ENCODE peak calls at places on chromosomes 11 and 22, in nine cellular contexts. C is Peyer's patch, Y is tibial artery, Q is testis, T is uterus, B is psoas muscle, X is mammary epithelial cell, S is IMR-90, W is neural progenitor cell. I is an unnamed sample.
A peak's percentile ranks its signal among the peaks of the same experiment; 100 is the strongest.

GRCh38 chr11:129637473-129637872 is 178.2 kb upstream of the TMEM45B start:
- DNase-seq in C (no peak), Y (no peak), Q (no peak), T (no peak), B (no peak), X (peak; percentile 85), S (peak; percentile 47), W (no peak), I (peak; percentile 81)

GRCh38 chr22:24380220-24381218 is 46.9 kb upstream of the ADORA2A start:
- DNase-seq in C (no peak), Y (no peak), Q (no peak), T (no peak), B (no peak), X (no peak), S (no peak), W (no peak), I (no peak)

GRCh38 chr22:35651085-35651484 is 2.8 kb downstream of the APOL6 start:
- DNase-seq in C (no peak), Y (no peak), Q (no peak), T (no peak), B (no peak), X (no peak), S (no peak), W (no peak), I (no peak)

GRCh38 chr11:90847268-90847886 is 624.5 kb upstream of the CHORDC1 start:
- DNase-seq in C (no peak), Y (no peak), Q (no peak), T (no peak), B (no peak), X (no peak), S (no peak), W (no peak), I (no peak)

GRCh38 chr22:25013634-25014033 is 61.1 kb downstream of the KIAA1671 start:
- DNase-seq in C (peak; percentile 62), Y (no peak), Q (no peak), T (no peak), B (no peak), X (peak; percentile 52), S (no peak), W (no peak), I (peak; percentile 49)

GRCh38 chr11:8789864-8790263 is 107.3 kb downstream of the RPL27A start:
- DNase-seq in C (no peak), Y (no peak), Q (no peak), T (no peak), B (no peak), X (no peak), S (no peak), W (no peak), I (no peak)

GRCh38 chr11:95074806-95075563 is 8.3 kb downstream of the SRSF8 start:
- DNase-seq in C (peak; percentile 75), Y (peak; percentile 32), Q (peak; percentile 91), T (no peak), B (peak; percentile 92), X (no peak), S (no peak), W (no peak), I (peak; percentile 36)

GRCh38 chr11:115636686-115637555 is 132.7 kb upstream of the CADM1 start:
- DNase-seq in C (no peak), Y (no peak), Q (no peak), T (no peak), B (no peak), X (no peak), S (no peak), W (peak; percentile 49), I (no peak)

GRCh38 chr11:12963789-12964536 is 45.2 kb upstream of the RASSF10 start:
- DNase-seq in C (peak; percentile 74), Y (peak; percentile 64), Q (peak; percentile 73), T (peak; percentile 55), B (peak; percentile 70), X (peak; percentile 46), S (peak; percentile 48), W (peak; percentile 86), I (no peak)

GRCh38 chr11:102485095-102485722 is 32.6 kb upstream of the TMEM123 start:
- DNase-seq in C (no peak), Y (no peak), Q (no peak), T (no peak), B (no peak), X (no peak), S (peak; percentile 41), W (no peak), I (no peak)

GRCh38 chr22:50319503-50319951 is 7.3 kb downstream of the DENND6B start:
- DNase-seq in C (no peak), Y (no peak), Q (no peak), T (no peak), B (no peak), X (no peak), S (no peak), W (no peak), I (no peak)

GRCh38 chr11:19821412-19821875 is 108.8 kb downstream of the NAV2 start:
- DNase-seq in C (no peak), Y (no peak), Q (no peak), T (no peak), B (no peak), X (no peak), S (no peak), W (no peak), I (no peak)

GRCh38 chr22:18994780-18995711 is 59.0 kb upstream of the PRODH start:
- DNase-seq in C (no peak), Y (no peak), Q (no peak), T (no peak), B (no peak), X (no peak), S (no peak), W (peak; percentile 88), I (no peak)

GRCh38 chr11:134433806-134434205 is 21.8 kb upstream of the B3GAT1 start:
- DNase-seq in C (no peak), Y (no peak), Q (no peak), T (no peak), B (no peak), X (no peak), S (no peak), W (no peak), I (no peak)

GRCh38 chr22:49290711-49291110 is 537.0 kb downstream of the BRD1 start:
- DNase-seq in C (no peak), Y (peak; percentile 3), Q (peak; percentile 2), T (no peak), B (no peak), X (no peak), S (no peak), W (no peak), I (no peak)

GRCh38 chr11:31821235-31821764 is 10.2 kb upstream of the PAX6 start:
- DNase-seq in C (no peak), Y (no peak), Q (no peak), T (no peak), B (no peak), X (no peak), S (no peak), W (no peak), I (no peak)

DNA sequence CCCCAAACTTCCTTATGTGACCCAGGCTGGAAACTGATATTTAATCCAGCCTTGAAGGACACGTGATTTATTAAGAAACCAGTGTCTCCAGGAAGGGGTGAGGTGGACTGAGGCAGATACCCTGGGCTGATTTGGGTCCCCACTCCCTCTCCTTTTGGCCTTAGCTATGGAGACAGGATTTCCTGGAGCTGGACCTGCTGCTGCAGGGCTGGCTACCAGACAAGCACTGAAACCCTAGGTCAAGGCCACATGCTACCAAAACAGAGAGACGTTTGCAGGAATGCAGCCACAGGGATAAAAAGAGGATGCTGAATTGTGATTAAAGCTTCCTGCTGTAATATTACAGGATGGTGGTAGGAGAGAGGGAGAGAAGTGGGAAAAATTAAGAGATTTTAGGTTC is 25.4 kb upstream of the FCHSD2 start:
- DNase-seq in C (no peak), Y (no peak), Q (peak; percentile 66), T (no peak), B (no peak), X (no peak), S (no peak), W (no peak), I (no peak)
- H3K4me1 ChIP-seq in C (no peaks in the 10 kb centered on the region), Y (no peaks in the 10 kb centered on the region), Q (peaks cover 31% of the 10 kb centered on the region), T (no peaks in the 10 kb centered on the region), B (peaks cover 13% of the 10 kb centered on the region), X (no peaks in the 10 kb centered on the region), S (peaks cover 8% of the 10 kb centered on the region), W (peaks cover 18% of the 10 kb centered on the region), I (no peaks in the 10 kb centered on the region)

GRCh38 chr11:64751136-64751535 is 7.2 kb upstream of the RASGRP2 start:
- DNase-seq in C (peak; percentile 26), Y (peak; percentile 14), Q (no peak), T (no peak), B (peak; percentile 29), X (no peak), S (no peak), W (no peak), I (no peak)
- H3K27ac ChIP-seq in C (no peak overlapping the region), Y (no peak overlapping the region), Q (no peak overlapping the region), T (no peak overlapping the region), B (no peak overlapping the region), X (no peak overlapping the region), S (no peak overlapping the region), W (no peak overlapping the region), I (no peak overlapping the region)

GRCh38 chr11:64874308-64874707 is 4.1 kb downstream of the EHD1 start:
- DNase-seq in C (no peak), Y (no peak), Q (peak; percentile 49), T (no peak), B (no peak), X (peak; percentile 90), S (peak; percentile 47), W (no peak), I (no peak)
- H3K4me1 ChIP-seq in C (peaks cover 48% of the 10 kb centered on the region), Y (peaks cover 7% of the 10 kb centered on the region), Q (peaks cover 47% of the 10 kb centered on the region), T (peaks cover 20% of the 10 kb centered on the region), B (peaks cover 80% of the 10 kb centered on the region), X (peaks cover 53% of the 10 kb centered on the region), S (peaks cover 39% of the 10 kb centered on the region), W (peaks cover 19% of the 10 kb centered on the region), I (peaks cover 21% of the 10 kb centered on the region)

GRCh38 chr11:17314232-17314547 is 37.4 kb upstream of the NCR3LG1 start:
- DNase-seq in C (no peak), Y (no peak), Q (no peak), T (no peak), B (no peak), X (peak; percentile 91), S (peak; percentile 94), W (no peak), I (peak; percentile 99)

GRCh38 chr11:17314904-17315426 is 36.6 kb upstream of the NCR3LG1 start:
- DNase-seq in C (no peak), Y (no peak), Q (no peak), T (no peak), B (no peak), X (no peak), S (no peak), W (no peak), I (no peak)

DNA sequence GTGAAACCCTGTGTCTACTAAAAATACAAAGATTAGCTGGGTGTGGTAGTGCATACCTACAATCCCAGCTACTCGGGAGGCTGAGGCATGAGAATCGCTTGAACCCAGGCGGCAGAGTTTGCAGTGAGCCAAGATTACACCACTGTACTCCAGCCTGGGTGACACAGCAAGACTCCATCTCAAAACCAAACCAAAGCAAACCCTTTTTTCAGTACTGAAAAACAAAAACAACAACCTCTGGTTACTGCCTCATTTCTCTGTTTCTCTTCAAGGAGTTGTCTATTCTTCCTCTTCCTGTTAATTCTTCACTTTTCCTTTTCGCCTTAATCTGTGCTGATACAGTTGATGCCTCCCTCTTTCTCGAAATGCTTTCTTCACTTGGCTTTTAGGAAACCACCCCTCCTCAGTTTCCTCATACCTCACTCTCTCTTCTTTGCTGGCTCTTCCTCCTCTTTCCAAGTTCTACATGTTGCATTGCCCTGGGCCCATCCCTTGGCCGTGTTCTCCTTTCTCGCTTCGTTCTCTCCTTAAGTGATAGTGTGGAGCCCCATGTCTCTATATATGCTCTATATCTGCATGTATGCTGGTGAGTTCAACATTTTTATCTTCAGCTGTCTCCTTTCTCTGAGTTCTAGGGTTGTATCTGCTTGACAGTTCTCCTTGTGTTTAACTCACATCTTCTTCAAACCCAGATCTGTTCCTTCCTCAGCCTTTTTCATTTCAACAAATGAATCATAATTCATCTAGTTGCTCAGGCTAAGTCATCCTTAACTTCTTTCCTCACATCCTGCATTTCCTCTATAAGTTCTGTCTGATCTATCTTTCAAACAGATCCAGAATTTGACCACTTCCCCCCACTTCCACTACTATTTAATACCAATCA is 37.1 kb downstream of the NUCB2 start:
- DNase-seq in C (no peak), Y (no peak), Q (no peak), T (no peak), B (no peak), X (peak; percentile 0), S (no peak), W (no peak), I (no peak)
- H3K27ac ChIP-seq in C (no peak overlapping the region), Y (no peak overlapping the region), Q (no peak overlapping the region), T (no peak overlapping the region), B (no peak overlapping the region), X (peak overlapping the region; percentile 32), S (peak overlapping the region; percentile 86), W (no peak overlapping the region), I (no peak overlapping the region)

I was measured in foreskin keratinocyte.